ENCODE peak calls at places on chromosome 9, in five cellular contexts. One of them, this sample, is unnamed.

GRCh38 chr9:127418037-127418471 is 6.1 kb upstream of the ZNF79 start:
- DNase-seq in A549: peak; percentile 61
- DNase-seq in activated T-helper 1 cell treated with anti-CD3 and anti-CD28 coated beads, Interleukin-12 subunit alpha, Interleukin-12 subunit beta, Interleukin-2, Interleukin-4 antibody, amounts not matched to agents 30 ng/mL and 10 ng/mL and 1 ng/mL, durations not matched to agents 14 hours and 24 hours and 36 hours: peak; percentile 19
- DNase-seq in epithelial cell of esophagus: no peak
- DNase-seq in activated T-helper 9 cell treated with anti-CD3 and anti-CD28 coated beads, Interleukin-2, amount 50 U/mL, for 16 hours: peak; percentile 24
- DNase-seq in this sample: peak; percentile 42

GRCh38 chr9:70159630-70160029 is 99.1 kb upstream of the SMC5 start:
- DNase-seq in A549: no peak
- DNase-seq in activated T-helper 1 cell treated with anti-CD3 and anti-CD28 coated beads, Interleukin-12 subunit alpha, Interleukin-12 subunit beta, Interleukin-2, Interleukin-4 antibody, amounts not matched to agents 30 ng/mL and 10 ng/mL and 1 ng/mL, durations not matched to agents 14 hours and 24 hours and 36 hours: no peak
- DNase-seq in epithelial cell of esophagus: peak; percentile 15
- DNase-seq in activated T-helper 9 cell treated with anti-CD3 and anti-CD28 coated beads, Interleukin-2, amount 50 U/mL, for 16 hours: no peak
- DNase-seq in this sample: no peak

GRCh38 chr9:131840751-131841702 is 101.2 kb upstream of the RAPGEF1 start:
- DNase-seq in A549: no peak
- DNase-seq in activated T-helper 1 cell treated with anti-CD3 and anti-CD28 coated beads, Interleukin-12 subunit alpha, Interleukin-12 subunit beta, Interleukin-2, Interleukin-4 antibody, amounts not matched to agents 30 ng/mL and 10 ng/mL and 1 ng/mL, durations not matched to agents 14 hours and 24 hours and 36 hours: no peak
- DNase-seq in epithelial cell of esophagus: no peak
- DNase-seq in activated T-helper 9 cell treated with anti-CD3 and anti-CD28 coated beads, Interleukin-2, amount 50 U/mL, for 16 hours: no peak
- DNase-seq in this sample: no peak

GRCh38 chr9:93677641-93678136 is 101.3 kb downstream of the PHF2 start:
- DNase-seq in A549: no peak
- DNase-seq in activated T-helper 1 cell treated with anti-CD3 and anti-CD28 coated beads, Interleukin-12 subunit alpha, Interleukin-12 subunit beta, Interleukin-2, Interleukin-4 antibody, amounts not matched to agents 30 ng/mL and 10 ng/mL and 1 ng/mL, durations not matched to agents 14 hours and 24 hours and 36 hours: no peak
- DNase-seq in epithelial cell of esophagus: no peak
- DNase-seq in activated T-helper 9 cell treated with anti-CD3 and anti-CD28 coated beads, Interleukin-2, amount 50 U/mL, for 16 hours: no peak
- DNase-seq in this sample: peak; percentile 4

GRCh38 chr9:92242115-92242778 is 51.2 kb downstream of the IARS1 start:
- DNase-seq in A549: peak; percentile 28
- DNase-seq in activated T-helper 1 cell treated with anti-CD3 and anti-CD28 coated beads, Interleukin-12 subunit alpha, Interleukin-12 subunit beta, Interleukin-2, Interleukin-4 antibody, amounts not matched to agents 30 ng/mL and 10 ng/mL and 1 ng/mL, durations not matched to agents 14 hours and 24 hours and 36 hours: no peak
- DNase-seq in epithelial cell of esophagus: peak; percentile 10
- DNase-seq in activated T-helper 9 cell treated with anti-CD3 and anti-CD28 coated beads, Interleukin-2, amount 50 U/mL, for 16 hours: no peak
- DNase-seq in this sample: no peak

GRCh38 chr9:135139366-135139965 is 52.0 kb downstream of the OLFM1 start:
- DNase-seq in A549: no peak
- DNase-seq in activated T-helper 1 cell treated with anti-CD3 and anti-CD28 coated beads, Interleukin-12 subunit alpha, Interleukin-12 subunit beta, Interleukin-2, Interleukin-4 antibody, amounts not matched to agents 30 ng/mL and 10 ng/mL and 1 ng/mL, durations not matched to agents 14 hours and 24 hours and 36 hours: no peak
- DNase-seq in epithelial cell of esophagus: no peak
- DNase-seq in activated T-helper 9 cell treated with anti-CD3 and anti-CD28 coated beads, Interleukin-2, amount 50 U/mL, for 16 hours: no peak
- DNase-seq in this sample: no peak

GRCh38 chr9:134680393-134681060 is 38.9 kb downstream of the COL5A1 start:
- DNase-seq in A549: no peak
- DNase-seq in activated T-helper 1 cell treated with anti-CD3 and anti-CD28 coated beads, Interleukin-12 subunit alpha, Interleukin-12 subunit beta, Interleukin-2, Interleukin-4 antibody, amounts not matched to agents 30 ng/mL and 10 ng/mL and 1 ng/mL, durations not matched to agents 14 hours and 24 hours and 36 hours: no peak
- DNase-seq in epithelial cell of esophagus: no peak
- DNase-seq in activated T-helper 9 cell treated with anti-CD3 and anti-CD28 coated beads, Interleukin-2, amount 50 U/mL, for 16 hours: no peak
- DNase-seq in this sample: no peak

GRCh38 chr9:124312290-124313265 is 54.8 kb downstream of the NEK6 start:
- DNase-seq in A549: no peak
- DNase-seq in activated T-helper 1 cell treated with anti-CD3 and anti-CD28 coated beads, Interleukin-12 subunit alpha, Interleukin-12 subunit beta, Interleukin-2, Interleukin-4 antibody, amounts not matched to agents 30 ng/mL and 10 ng/mL and 1 ng/mL, durations not matched to agents 14 hours and 24 hours and 36 hours: no peak
- DNase-seq in epithelial cell of esophagus: no peak
- DNase-seq in activated T-helper 9 cell treated with anti-CD3 and anti-CD28 coated beads, Interleukin-2, amount 50 U/mL, for 16 hours: no peak
- DNase-seq in this sample: no peak

GRCh38 chr9:97905228-97905627 is 17.1 kb downstream of the TRMO start:
- DNase-seq in A549: no peak
- DNase-seq in activated T-helper 1 cell treated with anti-CD3 and anti-CD28 coated beads, Interleukin-12 subunit alpha, Interleukin-12 subunit beta, Interleukin-2, Interleukin-4 antibody, amounts not matched to agents 30 ng/mL and 10 ng/mL and 1 ng/mL, durations not matched to agents 14 hours and 24 hours and 36 hours: peak; percentile 53
- DNase-seq in epithelial cell of esophagus: no peak
- DNase-seq in activated T-helper 9 cell treated with anti-CD3 and anti-CD28 coated beads, Interleukin-2, amount 50 U/mL, for 16 hours: peak; percentile 11
- DNase-seq in this sample: peak; percentile 77

GRCh38 chr9:128001411-128002298 is 20.9 kb upstream of the EEIG1 start:
- DNase-seq in A549: peak; percentile 96
- DNase-seq in activated T-helper 1 cell treated with anti-CD3 and anti-CD28 coated beads, Interleukin-12 subunit alpha, Interleukin-12 subunit beta, Interleukin-2, Interleukin-4 antibody, amounts not matched to agents 30 ng/mL and 10 ng/mL and 1 ng/mL, durations not matched to agents 14 hours and 24 hours and 36 hours: no peak
- DNase-seq in epithelial cell of esophagus: peak; percentile 65
- DNase-seq in activated T-helper 9 cell treated with anti-CD3 and anti-CD28 coated beads, Interleukin-2, amount 50 U/mL, for 16 hours: no peak
- DNase-seq in this sample: no peak

GRCh38 chr9:133063500-133064231 is 1.9 kb downstream of the CEL start:
- DNase-seq in A549: no peak
- DNase-seq in activated T-helper 1 cell treated with anti-CD3 and anti-CD28 coated beads, Interleukin-12 subunit alpha, Interleukin-12 subunit beta, Interleukin-2, Interleukin-4 antibody, amounts not matched to agents 30 ng/mL and 10 ng/mL and 1 ng/mL, durations not matched to agents 14 hours and 24 hours and 36 hours: no peak
- DNase-seq in epithelial cell of esophagus: no peak
- DNase-seq in activated T-helper 9 cell treated with anti-CD3 and anti-CD28 coated beads, Interleukin-2, amount 50 U/mL, for 16 hours: no peak
- DNase-seq in this sample: no peak

GRCh38 chr9:89422151-89422918 is 75.6 kb downstream of the SEMA4D start:
- DNase-seq in A549: no peak
- DNase-seq in activated T-helper 1 cell treated with anti-CD3 and anti-CD28 coated beads, Interleukin-12 subunit alpha, Interleukin-12 subunit beta, Interleukin-2, Interleukin-4 antibody, amounts not matched to agents 30 ng/mL and 10 ng/mL and 1 ng/mL, durations not matched to agents 14 hours and 24 hours and 36 hours: peak; percentile 70
- DNase-seq in epithelial cell of esophagus: peak; percentile 9
- DNase-seq in activated T-helper 9 cell treated with anti-CD3 and anti-CD28 coated beads, Interleukin-2, amount 50 U/mL, for 16 hours: peak; percentile 54
- DNase-seq in this sample: peak; percentile 65

GRCh38 chr9:124062172-124062571 is 50.6 kb downstream of the LHX2 start:
- DNase-seq in A549: peak; percentile 44
- DNase-seq in activated T-helper 1 cell treated with anti-CD3 and anti-CD28 coated beads, Interleukin-12 subunit alpha, Interleukin-12 subunit beta, Interleukin-2, Interleukin-4 antibody, amounts not matched to agents 30 ng/mL and 10 ng/mL and 1 ng/mL, durations not matched to agents 14 hours and 24 hours and 36 hours: no peak
- DNase-seq in epithelial cell of esophagus: no peak
- DNase-seq in activated T-helper 9 cell treated with anti-CD3 and anti-CD28 coated beads, Interleukin-2, amount 50 U/mL, for 16 hours: no peak
- DNase-seq in this sample: no peak

GRCh38 chr9:134949681-134950403 is 32.1 kb upstream of the FCN1 start:
- DNase-seq in A549: no peak
- DNase-seq in activated T-helper 1 cell treated with anti-CD3 and anti-CD28 coated beads, Interleukin-12 subunit alpha, Interleukin-12 subunit beta, Interleukin-2, Interleukin-4 antibody, amounts not matched to agents 30 ng/mL and 10 ng/mL and 1 ng/mL, durations not matched to agents 14 hours and 24 hours and 36 hours: no peak
- DNase-seq in epithelial cell of esophagus: no peak
- DNase-seq in activated T-helper 9 cell treated with anti-CD3 and anti-CD28 coated beads, Interleukin-2, amount 50 U/mL, for 16 hours: no peak
- DNase-seq in this sample: no peak

GRCh38 chr9:136741885-136742568 is 713 bp downstream of the LCN10 start:
- DNase-seq in A549: no peak
- DNase-seq in activated T-helper 1 cell treated with anti-CD3 and anti-CD28 coated beads, Interleukin-12 subunit alpha, Interleukin-12 subunit beta, Interleukin-2, Interleukin-4 antibody, amounts not matched to agents 30 ng/mL and 10 ng/mL and 1 ng/mL, durations not matched to agents 14 hours and 24 hours and 36 hours: no peak
- DNase-seq in epithelial cell of esophagus: no peak
- DNase-seq in activated T-helper 9 cell treated with anti-CD3 and anti-CD28 coated beads, Interleukin-2, amount 50 U/mL, for 16 hours: no peak
- DNase-seq in this sample: no peak

GRCh38 chr9:72579190-72579589 is 57.8 kb downstream of the TMC1 start:
- DNase-seq in A549: peak; percentile 76
- DNase-seq in activated T-helper 1 cell treated with anti-CD3 and anti-CD28 coated beads, Interleukin-12 subunit alpha, Interleukin-12 subunit beta, Interleukin-2, Interleukin-4 antibody, amounts not matched to agents 30 ng/mL and 10 ng/mL and 1 ng/mL, durations not matched to agents 14 hours and 24 hours and 36 hours: no peak
- DNase-seq in epithelial cell of esophagus: peak; percentile 94
- DNase-seq in activated T-helper 9 cell treated with anti-CD3 and anti-CD28 coated beads, Interleukin-2, amount 50 U/mL, for 16 hours: no peak
- DNase-seq in this sample: no peak

GRCh38 chr9:35293381-35293780 is 131.6 kb downstream of the UNC13B start:
- DNase-seq in A549: no peak
- DNase-seq in activated T-helper 1 cell treated with anti-CD3 and anti-CD28 coated beads, Interleukin-12 subunit alpha, Interleukin-12 subunit beta, Interleukin-2, Interleukin-4 antibody, amounts not matched to agents 30 ng/mL and 10 ng/mL and 1 ng/mL, durations not matched to agents 14 hours and 24 hours and 36 hours: no peak
- DNase-seq in epithelial cell of esophagus: no peak
- DNase-seq in activated T-helper 9 cell treated with anti-CD3 and anti-CD28 coated beads, Interleukin-2, amount 50 U/mL, for 16 hours: no peak
- DNase-seq in this sample: no peak

GRCh38 chr9:89427621-89428221 is 70.2 kb downstream of the SEMA4D start:
- DNase-seq in A549: no peak
- DNase-seq in activated T-helper 1 cell treated with anti-CD3 and anti-CD28 coated beads, Interleukin-12 subunit alpha, Interleukin-12 subunit beta, Interleukin-2, Interleukin-4 antibody, amounts not matched to agents 30 ng/mL and 10 ng/mL and 1 ng/mL, durations not matched to agents 14 hours and 24 hours and 36 hours: peak; percentile 51
- DNase-seq in epithelial cell of esophagus: no peak
- DNase-seq in activated T-helper 9 cell treated with anti-CD3 and anti-CD28 coated beads, Interleukin-2, amount 50 U/mL, for 16 hours: peak; percentile 81
- DNase-seq in this sample: peak; percentile 50

GRCh38 chr9:121652037-121652837 is 803 bp downstream of the DAB2IP start:
- DNase-seq in A549: no peak
- DNase-seq in activated T-helper 1 cell treated with anti-CD3 and anti-CD28 coated beads, Interleukin-12 subunit alpha, Interleukin-12 subunit beta, Interleukin-2, Interleukin-4 antibody, amounts not matched to agents 30 ng/mL and 10 ng/mL and 1 ng/mL, durations not matched to agents 14 hours and 24 hours and 36 hours: no peak
- DNase-seq in epithelial cell of esophagus: no peak
- DNase-seq in activated T-helper 9 cell treated with anti-CD3 and anti-CD28 coated beads, Interleukin-2, amount 50 U/mL, for 16 hours: no peak
- DNase-seq in this sample: no peak

GRCh38 chr9:110126986-110127864 is 80.7 kb downstream of the C9orf152 start:
- DNase-seq in A549: no peak
- DNase-seq in activated T-helper 1 cell treated with anti-CD3 and anti-CD28 coated beads, Interleukin-12 subunit alpha, Interleukin-12 subunit beta, Interleukin-2, Interleukin-4 antibody, amounts not matched to agents 30 ng/mL and 10 ng/mL and 1 ng/mL, durations not matched to agents 14 hours and 24 hours and 36 hours: no peak
- DNase-seq in epithelial cell of esophagus: no peak
- DNase-seq in activated T-helper 9 cell treated with anti-CD3 and anti-CD28 coated beads, Interleukin-2, amount 50 U/mL, for 16 hours: no peak
- DNase-seq in this sample: no peak

GRCh38 chr9:132042324-132042723 is 37.3 kb downstream of the MED27 start:
- DNase-seq in A549: peak; percentile 76
- DNase-seq in activated T-helper 1 cell treated with anti-CD3 and anti-CD28 coated beads, Interleukin-12 subunit alpha, Interleukin-12 subunit beta, Interleukin-2, Interleukin-4 antibody, amounts not matched to agents 30 ng/mL and 10 ng/mL and 1 ng/mL, durations not matched to agents 14 hours and 24 hours and 36 hours: no peak
- DNase-seq in epithelial cell of esophagus: peak; percentile 80
- DNase-seq in activated T-helper 9 cell treated with anti-CD3 and anti-CD28 coated beads, Interleukin-2, amount 50 U/mL, for 16 hours: no peak
- DNase-seq in this sample: no peak

GRCh38 chr9:5918460-5918859 is 27.8 kb downstream of the MLANA start:
- DNase-seq in A549: no peak
- DNase-seq in activated T-helper 1 cell treated with anti-CD3 and anti-CD28 coated beads, Interleukin-12 subunit alpha, Interleukin-12 subunit beta, Interleukin-2, Interleukin-4 antibody, amounts not matched to agents 30 ng/mL and 10 ng/mL and 1 ng/mL, durations not matched to agents 14 hours and 24 hours and 36 hours: no peak
- DNase-seq in epithelial cell of esophagus: no peak
- DNase-seq in activated T-helper 9 cell treated with anti-CD3 and anti-CD28 coated beads, Interleukin-2, amount 50 U/mL, for 16 hours: no peak
- DNase-seq in this sample: no peak

GRCh38 chr9:107733530-107733907 is 243.9 kb upstream of the KLF4 start:
- DNase-seq in A549: no peak
- DNase-seq in activated T-helper 1 cell treated with anti-CD3 and anti-CD28 coated beads, Interleukin-12 subunit alpha, Interleukin-12 subunit beta, Interleukin-2, Interleukin-4 antibody, amounts not matched to agents 30 ng/mL and 10 ng/mL and 1 ng/mL, durations not matched to agents 14 hours and 24 hours and 36 hours: no peak
- DNase-seq in epithelial cell of esophagus: no peak
- DNase-seq in activated T-helper 9 cell treated with anti-CD3 and anti-CD28 coated beads, Interleukin-2, amount 50 U/mL, for 16 hours: no peak
- DNase-seq in this sample: no peak

GRCh38 chr9:71692337-71692736 is 76.0 kb downstream of the CEMIP2 start:
- DNase-seq in A549: no peak
- DNase-seq in activated T-helper 1 cell treated with anti-CD3 and anti-CD28 coated beads, Interleukin-12 subunit alpha, Interleukin-12 subunit beta, Interleukin-2, Interleukin-4 antibody, amounts not matched to agents 30 ng/mL and 10 ng/mL and 1 ng/mL, durations not matched to agents 14 hours and 24 hours and 36 hours: no peak
- DNase-seq in epithelial cell of esophagus: peak; percentile 70
- DNase-seq in activated T-helper 9 cell treated with anti-CD3 and anti-CD28 coated beads, Interleukin-2, amount 50 U/mL, for 16 hours: no peak
- DNase-seq in this sample: no peak

GRCh38 chr9:1208185-1208584 is 158.0 kb downstream of the DMRT2 start:
- DNase-seq in A549: no peak
- DNase-seq in activated T-helper 1 cell treated with anti-CD3 and anti-CD28 coated beads, Interleukin-12 subunit alpha, Interleukin-12 subunit beta, Interleukin-2, Interleukin-4 antibody, amounts not matched to agents 30 ng/mL and 10 ng/mL and 1 ng/mL, durations not matched to agents 14 hours and 24 hours and 36 hours: no peak
- DNase-seq in epithelial cell of esophagus: no peak
- DNase-seq in activated T-helper 9 cell treated with anti-CD3 and anti-CD28 coated beads, Interleukin-2, amount 50 U/mL, for 16 hours: no peak
- DNase-seq in this sample: no peak

GRCh38 chr9:87643778-87644570 is 81.9 kb upstream of the CTSL start:
- DNase-seq in A549: no peak
- DNase-seq in activated T-helper 1 cell treated with anti-CD3 and anti-CD28 coated beads, Interleukin-12 subunit alpha, Interleukin-12 subunit beta, Interleukin-2, Interleukin-4 antibody, amounts not matched to agents 30 ng/mL and 10 ng/mL and 1 ng/mL, durations not matched to agents 14 hours and 24 hours and 36 hours: no peak
- DNase-seq in epithelial cell of esophagus: no peak
- DNase-seq in activated T-helper 9 cell treated with anti-CD3 and anti-CD28 coated beads, Interleukin-2, amount 50 U/mL, for 16 hours: no peak
- DNase-seq in this sample: no peak

GRCh38 chr9:34957492-34958410 is at the start of gene PHF24:
- DNase-seq in A549: no peak
- DNase-seq in activated T-helper 1 cell treated with anti-CD3 and anti-CD28 coated beads, Interleukin-12 subunit alpha, Interleukin-12 subunit beta, Interleukin-2, Interleukin-4 antibody, amounts not matched to agents 30 ng/mL and 10 ng/mL and 1 ng/mL, durations not matched to agents 14 hours and 24 hours and 36 hours: no peak
- DNase-seq in epithelial cell of esophagus: peak; percentile 37
- DNase-seq in activated T-helper 9 cell treated with anti-CD3 and anti-CD28 coated beads, Interleukin-2, amount 50 U/mL, for 16 hours: no peak
- DNase-seq in this sample: no peak

GRCh38 chr9:5292141-5292540 is 12.4 kb downstream of the RLN2 start:
- DNase-seq in A549: no peak
- DNase-seq in activated T-helper 1 cell treated with anti-CD3 and anti-CD28 coated beads, Interleukin-12 subunit alpha, Interleukin-12 subunit beta, Interleukin-2, Interleukin-4 antibody, amounts not matched to agents 30 ng/mL and 10 ng/mL and 1 ng/mL, durations not matched to agents 14 hours and 24 hours and 36 hours: no peak
- DNase-seq in epithelial cell of esophagus: no peak
- DNase-seq in activated T-helper 9 cell treated with anti-CD3 and anti-CD28 coated beads, Interleukin-2, amount 50 U/mL, for 16 hours: no peak
- DNase-seq in this sample: no peak

GRCh38 chr9:83299556-83299955 is 236.6 kb upstream of the RASEF start:
- DNase-seq in A549: peak; percentile 31
- DNase-seq in activated T-helper 1 cell treated with anti-CD3 and anti-CD28 coated beads, Interleukin-12 subunit alpha, Interleukin-12 subunit beta, Interleukin-2, Interleukin-4 antibody, amounts not matched to agents 30 ng/mL and 10 ng/mL and 1 ng/mL, durations not matched to agents 14 hours and 24 hours and 36 hours: no peak
- DNase-seq in epithelial cell of esophagus: peak; percentile 51
- DNase-seq in activated T-helper 9 cell treated with anti-CD3 and anti-CD28 coated beads, Interleukin-2, amount 50 U/mL, for 16 hours: no peak
- DNase-seq in this sample: no peak

GRCh38 chr9:76691761-76692313 is 72.4 kb upstream of the PCA3 start:
- DNase-seq in A549: no peak
- DNase-seq in activated T-helper 1 cell treated with anti-CD3 and anti-CD28 coated beads, Interleukin-12 subunit alpha, Interleukin-12 subunit beta, Interleukin-2, Interleukin-4 antibody, amounts not matched to agents 30 ng/mL and 10 ng/mL and 1 ng/mL, durations not matched to agents 14 hours and 24 hours and 36 hours: no peak
- DNase-seq in epithelial cell of esophagus: no peak
- DNase-seq in activated T-helper 9 cell treated with anti-CD3 and anti-CD28 coated beads, Interleukin-2, amount 50 U/mL, for 16 hours: no peak
- DNase-seq in this sample: no peak

GRCh38 chr9:107945493-107945892 is 455.9 kb upstream of the KLF4 start:
- DNase-seq in A549: no peak
- DNase-seq in activated T-helper 1 cell treated with anti-CD3 and anti-CD28 coated beads, Interleukin-12 subunit alpha, Interleukin-12 subunit beta, Interleukin-2, Interleukin-4 antibody, amounts not matched to agents 30 ng/mL and 10 ng/mL and 1 ng/mL, durations not matched to agents 14 hours and 24 hours and 36 hours: no peak
- DNase-seq in epithelial cell of esophagus: no peak
- DNase-seq in activated T-helper 9 cell treated with anti-CD3 and anti-CD28 coated beads, Interleukin-2, amount 50 U/mL, for 16 hours: no peak
- DNase-seq in this sample: no peak

GRCh38 chr9:93824386-93825294 is 130.5 kb downstream of the BARX1 start:
- DNase-seq in A549: no peak
- DNase-seq in activated T-helper 1 cell treated with anti-CD3 and anti-CD28 coated beads, Interleukin-12 subunit alpha, Interleukin-12 subunit beta, Interleukin-2, Interleukin-4 antibody, amounts not matched to agents 30 ng/mL and 10 ng/mL and 1 ng/mL, durations not matched to agents 14 hours and 24 hours and 36 hours: no peak
- DNase-seq in epithelial cell of esophagus: no peak
- DNase-seq in activated T-helper 9 cell treated with anti-CD3 and anti-CD28 coated beads, Interleukin-2, amount 50 U/mL, for 16 hours: no peak
- DNase-seq in this sample: no peak

GRCh38 chr9:14271078-14271673 is 42.8 kb downstream of the NFIB start:
- DNase-seq in A549: peak; percentile 17
- DNase-seq in activated T-helper 1 cell treated with anti-CD3 and anti-CD28 coated beads, Interleukin-12 subunit alpha, Interleukin-12 subunit beta, Interleukin-2, Interleukin-4 antibody, amounts not matched to agents 30 ng/mL and 10 ng/mL and 1 ng/mL, durations not matched to agents 14 hours and 24 hours and 36 hours: no peak
- DNase-seq in epithelial cell of esophagus: peak; percentile 55
- DNase-seq in activated T-helper 9 cell treated with anti-CD3 and anti-CD28 coated beads, Interleukin-2, amount 50 U/mL, for 16 hours: no peak
- DNase-seq in this sample: no peak